ENCODE peak calls at places on chromosome 16, in eight cellular contexts. P is Kasumi-1, H is lung, V is epithelial cell of esophagus, W is EH, L is MV-4-11, O is AG04450, J is putamen. M is an unnamed sample.

GRCh38 chr16:30778549-30779244 is 8.3 kb downstream of the ZNF629 start:
- DNase-seq in P (no peak), H (no peak), V (no peak), W (peak; percentile 14), L (no peak), O (no peak), J (no peak), M (no peak)

GRCh38 chr16:16029431-16030011 is 80.1 kb downstream of the ABCC1 start:
- DNase-seq in P (no peak), H (no peak), V (no peak), W (peak; percentile 64), L (no peak), O (no peak), J (no peak), M (peak; percentile 31)

GRCh38 chr16:89422527-89422904 is 67.8 kb downstream of the ANKRD11 start:
- DNase-seq in P (no peak), H (no peak), V (no peak), W (peak; percentile 80), L (peak; percentile 44), O (no peak), J (no peak), M (peak; percentile 85)

GRCh38 chr16:46582313-46582712 is 38.9 kb downstream of the SHCBP1 start:
- DNase-seq in P (peak; percentile 7), H (no peak), V (no peak), W (no peak), L (peak; percentile 14), O (no peak), J (no peak), M (no peak)

GRCh38 chr16:3774156-3774767 is 56.9 kb upstream of the TRAP1 start:
- DNase-seq in P (no peak), H (no peak), V (no peak), W (peak; percentile 69), L (no peak), O (peak; percentile 13), J (peak; percentile 34), M (peak; percentile 72)

GRCh38 chr16:24689128-24689527 is 40.3 kb upstream of the TNRC6A start:
- DNase-seq in P (peak; percentile 8), H (no peak), V (peak; percentile 68), W (peak; percentile 69), L (peak; percentile 13), O (no peak), J (no peak), M (peak; percentile 56)

GRCh38 chr16:21649196-21649595 is 3.2 kb downstream of the IGSF6 start:
- DNase-seq in P (no peak), H (no peak), V (no peak), W (no peak), L (no peak), O (no peak), J (no peak), M (no peak)

GRCh38 chr16:67833035-67833417 is 9.1 kb upstream of the THAP11 start:
- DNase-seq in P (no peak), H (no peak), V (peak; percentile 90), W (peak; percentile 83), L (no peak), O (no peak), J (no peak), M (peak; percentile 89)

GRCh38 chr16:64356267-64356666 is 765.6 kb downstream of the CDH11 start:
- DNase-seq in P (no peak), H (no peak), V (peak; percentile 61), W (peak; percentile 95), L (no peak), O (peak; percentile 56), J (peak; percentile 65), M (peak; percentile 55)

GRCh38 chr16:27532088-27532810 is 17.5 kb downstream of the GTF3C1 start:
- DNase-seq in P (peak; percentile 57), H (no peak), V (no peak), W (no peak), L (peak; percentile 61), O (no peak), J (no peak), M (no peak)

GRCh38 chr16:80931985-80932720 is 74.5 kb downstream of the CMC2 start:
- DNase-seq in P (peak; percentile 55), H (peak; percentile 42), V (peak; percentile 39), W (peak; percentile 68), L (no peak), O (no peak), J (peak; percentile 67), M (peak; percentile 72)

GRCh38 chr16:85133290-85133599 is 21.0 kb upstream of the CIBAR2 start:
- DNase-seq in P (no peak), H (no peak), V (no peak), W (no peak), L (no peak), O (no peak), J (no peak), M (no peak)

GRCh38 chr16:56792960-56793359 is 63.0 kb downstream of the NUP93 start:
- DNase-seq in P (no peak), H (no peak), V (no peak), W (no peak), L (no peak), O (no peak), J (no peak), M (no peak)

GRCh38 chr16:5621826-5622225 is 524.2 kb upstream of the EEF2KMT start:
- DNase-seq in P (no peak), H (no peak), V (no peak), W (no peak), L (no peak), O (no peak), J (no peak), M (no peak)

GRCh38 chr16:75471723-75472634 is 7.5 kb upstream of the TMEM170A start:
- DNase-seq in P (peak; percentile 79), H (no peak), V (peak; percentile 71), W (peak; percentile 69), L (peak; percentile 61), O (peak; percentile 24), J (peak; percentile 74), M (peak; percentile 87)

GRCh38 chr16:67055712-67056487 is 27.0 kb downstream of the CBFB start:
- DNase-seq in P (peak; percentile 32), H (no peak), V (peak; percentile 98), W (peak; percentile 99), L (peak; percentile 77), O (peak; percentile 81), J (no peak), M (peak; percentile 84)

GRCh38 chr16:11949527-11949926 is 7.7 kb upstream of the NPIPB2 start:
- DNase-seq in P (peak; percentile 3), H (peak; percentile 54), V (peak; percentile 55), W (peak; percentile 75), L (peak; percentile 28), O (no peak), J (peak; percentile 55), M (peak; percentile 64)

GRCh38 chr16:67471758-67472384 is 9.1 kb downstream of the ATP6V0D1 start:
- DNase-seq in P (no peak), H (no peak), V (no peak), W (no peak), L (no peak), O (no peak), J (no peak), M (no peak)

GRCh38 chr16:69890114-69890890 is 60.8 kb upstream of the CLEC18A start:
- DNase-seq in P (no peak), H (no peak), V (peak; percentile 58), W (peak; percentile 86), L (no peak), O (no peak), J (peak; percentile 97), M (peak; percentile 24)

M was measured in hepatic stellate cell.